ENCODE peak calls at places on chromosomes 2 and 18, in five cellular contexts. One of them, this sample, is unnamed. For H3K4me1, the result is how much of the 10 kb centered on the place peaks cover.

GRCh38 chr2:12950957-12951656 is 234.4 kb downstream of the TRIB2 start:
- DNase-seq in psoas muscle: no peak
- DNase-seq in upper lobe of right lung: no peak
- DNase-seq in mammary epithelial cell: no peak
- DNase-seq in Caco-2: no peak
- DNase-seq in this sample: no peak

GRCh38 chr2:44955593-44956449 is 14.3 kb downstream of the SIX3 start:
- DNase-seq in upper lobe of right lung: peak
- DNase-seq in Caco-2: peak
- DNase-seq in psoas muscle: peak
- DNase-seq in mammary epithelial cell: peak
- DNase-seq in this sample: peak

GRCh38 chr2:10257036-10257435 is 45.7 kb upstream of the HPCAL1 start:
- DNase-seq in mammary epithelial cell: no peak
- DNase-seq in upper lobe of right lung: no peak
- DNase-seq in psoas muscle: no peak
- DNase-seq in Caco-2: no peak
- DNase-seq in this sample: no peak

GRCh38 chr2:69138247-69138754 is 125.3 kb downstream of the ANTXR1 start:
- DNase-seq in upper lobe of right lung: no peak
- DNase-seq in Caco-2: no peak
- DNase-seq in psoas muscle: no peak
- DNase-seq in mammary epithelial cell: peak
- DNase-seq in this sample: no peak

GRCh38 chr2:59249441-59250330 is 1008.6 kb upstream of the FANCL start:
- DNase-seq in psoas muscle: no peak
- DNase-seq in upper lobe of right lung: no peak
- DNase-seq in Caco-2: no peak
- DNase-seq in mammary epithelial cell: no peak
- DNase-seq in this sample: no peak

GRCh38 chr2:21461754-21462153 is 338.0 kb downstream of the TDRD15 start:
- DNase-seq in Caco-2: no peak
- DNase-seq in mammary epithelial cell: no peak
- DNase-seq in upper lobe of right lung: no peak
- DNase-seq in psoas muscle: no peak
- DNase-seq in this sample: no peak

GRCh38 chr2:10097352-10098148 is 17.3 kb upstream of the CYS1 start:
- DNase-seq in psoas muscle: peak
- DNase-seq in mammary epithelial cell: peak
- DNase-seq in upper lobe of right lung: peak
- DNase-seq in Caco-2: peak
- DNase-seq in this sample: peak

GRCh38 chr2:74414913-74415761 is 6.3 kb downstream of the C2orf81 start:
- DNase-seq in upper lobe of right lung: peak
- DNase-seq in psoas muscle: peak
- DNase-seq in mammary epithelial cell: no peak
- DNase-seq in Caco-2: no peak
- DNase-seq in this sample: peak

GRCh38 chr18:58507881-58508280 is 121.0 kb downstream of the ALPK2 start:
- DNase-seq in psoas muscle: no peak
- DNase-seq in upper lobe of right lung: no peak
- DNase-seq in mammary epithelial cell: no peak
- DNase-seq in Caco-2: peak
- DNase-seq in this sample: no peak

GRCh38 chr2:232204457-232204931 is 174.1 kb upstream of the ALPP start:
- DNase-seq in mammary epithelial cell: no peak
- DNase-seq in psoas muscle: peak
- DNase-seq in Caco-2: peak
- DNase-seq in upper lobe of right lung: no peak
- DNase-seq in this sample: no peak

GRCh38 chr2:124193706-124194105 is 168.6 kb downstream of the CNTNAP5 start:
- DNase-seq in Caco-2: no peak
- DNase-seq in mammary epithelial cell: no peak
- DNase-seq in psoas muscle: no peak
- DNase-seq in upper lobe of right lung: no peak
- DNase-seq in this sample: no peak

GRCh38 chr18:24189007-24189528 is 50.2 kb downstream of the CABYR start:
- DNase-seq in upper lobe of right lung: no peak
- DNase-seq in psoas muscle: no peak
- DNase-seq in mammary epithelial cell: no peak
- DNase-seq in Caco-2: no peak
- DNase-seq in this sample: no peak

GRCh38 chr2:62785216-62785615 is 79.7 kb downstream of the EHBP1 start:
- DNase-seq in upper lobe of right lung: no peak
- DNase-seq in mammary epithelial cell: peak
- DNase-seq in Caco-2: no peak
- DNase-seq in psoas muscle: no peak
- DNase-seq in this sample: no peak

GRCh38 chr18:22466608-22467390 is 49.1 kb upstream of the CTAGE1 start:
- DNase-seq in mammary epithelial cell: peak
- DNase-seq in Caco-2: peak
- DNase-seq in upper lobe of right lung: no peak
- DNase-seq in psoas muscle: no peak
- DNase-seq in this sample: no peak

GRCh38 chr2:119707117-119708087 is 28.4 kb downstream of the TMEM177 start:
- DNase-seq in upper lobe of right lung: no peak
- DNase-seq in mammary epithelial cell: no peak
- DNase-seq in Caco-2: no peak
- DNase-seq in psoas muscle: no peak
- DNase-seq in this sample: no peak

GRCh38 chr2:137964066-137964858 is at the start of gene HNMT:
- DNase-seq in Caco-2: peak
- DNase-seq in upper lobe of right lung: peak
- DNase-seq in psoas muscle: peak
- DNase-seq in mammary epithelial cell: peak
- DNase-seq in this sample: peak

GRCh38 chr2:100059638-100060037 is 82.8 kb downstream of the AFF3 start:
- DNase-seq in upper lobe of right lung: no peak
- DNase-seq in mammary epithelial cell: no peak
- DNase-seq in Caco-2: no peak
- DNase-seq in psoas muscle: no peak
- DNase-seq in this sample: no peak
- H3K4me1 ChIP-seq in upper lobe of right lung: under half
- H3K4me1 ChIP-seq in mammary epithelial cell: under half
- H3K4me1 ChIP-seq in Caco-2: under half
- H3K4me1 ChIP-seq in psoas muscle: under half
- H3K4me1 ChIP-seq in this sample: under half

DNA sequence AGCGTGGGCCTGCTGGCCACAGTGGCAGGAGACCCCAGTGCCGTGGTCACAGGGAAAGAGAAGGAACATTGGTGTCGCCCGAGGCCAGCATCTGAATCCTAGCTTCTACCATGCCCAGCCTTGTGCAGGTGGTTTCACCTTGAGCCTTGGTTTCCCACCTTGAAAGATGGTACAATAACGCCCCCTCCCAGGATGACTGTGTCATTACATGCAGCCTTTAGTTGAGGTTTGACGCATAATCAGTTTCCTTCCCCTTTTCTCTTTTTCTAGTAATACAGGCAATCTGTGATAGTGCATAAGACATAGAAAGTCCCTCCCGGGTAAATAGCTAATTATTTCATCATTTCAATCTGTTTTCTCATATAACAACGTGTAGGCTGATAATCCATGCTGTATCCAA is 29.9 kb upstream of the ZNF407 start:
- DNase-seq in psoas muscle: no peak
- DNase-seq in mammary epithelial cell: no peak
- DNase-seq in Caco-2: no peak
- DNase-seq in upper lobe of right lung: no peak
- DNase-seq in this sample: no peak
- TF ChIP-seq CTCF in psoas muscle: no peak
- TF ChIP-seq CTCF in mammary epithelial cell: no peak
- TF ChIP-seq CTCF in Caco-2: no peak
- TF ChIP-seq CTCF in upper lobe of right lung: no peak
- TF ChIP-seq CTCF in this sample: no peak

DNA sequence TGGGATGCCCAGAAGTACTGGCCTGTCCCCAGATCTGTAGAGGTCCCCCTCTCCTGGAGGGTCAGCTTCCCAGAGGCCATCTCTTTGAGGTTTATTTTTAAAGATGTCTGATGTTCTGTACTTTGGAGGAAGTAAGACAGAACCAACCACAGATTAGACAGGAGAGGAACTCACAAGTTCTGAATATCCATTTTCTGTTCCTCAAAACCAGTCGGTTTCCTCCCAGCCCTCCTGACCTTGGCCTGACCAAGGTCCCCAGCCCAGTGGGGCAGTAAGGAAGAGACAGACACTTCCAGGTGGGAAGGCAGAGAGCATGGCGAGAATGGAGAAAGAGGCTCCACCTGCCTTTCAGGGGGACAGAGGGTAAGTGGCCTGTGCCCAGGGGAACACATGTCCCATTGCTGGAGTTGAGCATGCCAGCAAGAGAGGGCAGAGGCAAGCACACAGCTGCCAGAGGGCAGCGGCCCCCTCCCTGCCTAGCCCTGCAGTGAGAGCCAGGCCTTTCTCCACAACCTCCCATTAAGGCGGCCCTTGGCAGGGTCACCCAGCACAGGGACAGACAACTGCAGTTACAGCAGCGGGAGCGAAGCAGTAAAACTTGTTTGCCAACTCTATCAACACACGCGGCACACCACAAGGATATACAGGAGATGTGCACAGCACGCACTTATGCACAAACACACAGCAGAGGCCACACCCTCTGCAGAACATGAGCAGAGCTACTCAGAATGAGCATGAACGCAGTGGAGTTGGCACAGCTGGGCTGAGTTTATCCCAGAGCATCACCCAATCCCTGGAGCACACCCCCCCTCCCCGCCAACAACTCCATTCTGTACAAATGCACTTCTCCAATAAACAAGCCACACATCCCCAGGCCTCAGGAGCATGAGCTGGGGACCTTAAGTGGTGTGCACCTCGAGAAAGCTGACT is 18.5 kb upstream of the SEMA4C start:
- DNase-seq in mammary epithelial cell: peak
- DNase-seq in psoas muscle: no peak
- DNase-seq in Caco-2: peak
- DNase-seq in upper lobe of right lung: peak
- DNase-seq in this sample: no peak
- H3K4me1 ChIP-seq in mammary epithelial cell: under half
- H3K4me1 ChIP-seq in psoas muscle: under half
- H3K4me1 ChIP-seq in Caco-2: under half
- H3K4me1 ChIP-seq in upper lobe of right lung: half or more
- H3K4me1 ChIP-seq in this sample: under half

DNA sequence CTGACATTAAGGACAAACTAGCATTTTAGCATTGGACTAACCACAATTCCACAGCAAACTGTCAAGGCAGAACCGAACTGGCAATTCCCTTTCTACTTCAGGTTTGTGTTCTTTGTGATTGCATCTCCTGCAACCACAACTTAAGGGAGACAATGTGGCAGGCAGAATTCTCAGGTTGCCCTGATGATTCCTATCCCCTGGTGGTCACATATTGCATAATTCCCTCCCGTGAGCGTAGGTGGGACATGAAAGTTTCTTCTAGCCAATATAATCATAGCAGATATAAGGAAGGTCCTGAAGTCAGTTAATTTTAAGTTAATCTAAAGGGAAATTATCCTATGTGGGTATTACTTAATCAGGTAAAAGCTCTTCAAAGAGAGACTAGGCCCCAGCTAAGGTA is 45.8 kb upstream of the TNP1 start:
- DNase-seq in upper lobe of right lung: no peak
- DNase-seq in mammary epithelial cell: no peak
- DNase-seq in psoas muscle: no peak
- DNase-seq in Caco-2: no peak
- DNase-seq in this sample: no peak
- TF ChIP-seq CTCF in upper lobe of right lung: no peak
- TF ChIP-seq CTCF in mammary epithelial cell: no peak
- TF ChIP-seq CTCF in psoas muscle: no peak
- TF ChIP-seq CTCF in Caco-2: no peak
- TF ChIP-seq CTCF in this sample: no peak

DNA sequence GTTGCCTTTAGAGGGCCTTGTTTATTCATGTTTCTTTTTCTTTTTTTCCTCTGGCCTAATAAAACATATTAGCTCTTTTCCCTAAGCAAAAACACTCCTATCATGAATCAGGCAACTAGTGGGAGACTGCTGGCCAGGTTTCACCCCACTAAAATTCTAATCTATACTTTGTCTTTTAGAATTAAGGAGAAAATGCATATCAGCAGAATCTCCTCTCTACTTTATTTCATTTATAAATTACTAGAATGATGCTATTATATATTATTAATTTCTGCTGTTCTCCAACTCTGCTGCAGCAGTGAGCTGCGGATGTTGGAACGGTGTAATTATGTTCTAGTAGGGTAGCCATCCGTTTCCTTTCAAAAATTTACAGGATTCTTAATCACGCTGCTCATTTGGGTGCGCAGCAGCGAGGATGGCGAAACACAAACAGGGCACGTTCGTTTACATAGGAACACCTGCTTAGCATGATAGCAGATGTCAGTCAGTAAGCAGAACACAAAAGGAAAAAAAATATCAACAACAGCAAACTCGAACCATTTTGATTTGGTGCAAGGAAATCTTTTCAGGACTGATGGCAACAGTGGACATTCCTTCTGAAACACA is 30.5 kb downstream of the ZEB2 start:
- DNase-seq in upper lobe of right lung: no peak
- DNase-seq in psoas muscle: no peak
- DNase-seq in Caco-2: no peak
- DNase-seq in mammary epithelial cell: no peak
- DNase-seq in this sample: no peak
- H3K4me1 ChIP-seq in upper lobe of right lung: under half
- H3K4me1 ChIP-seq in psoas muscle: under half
- H3K4me1 ChIP-seq in Caco-2: under half
- H3K4me1 ChIP-seq in mammary epithelial cell: under half
- H3K4me1 ChIP-seq in this sample: under half

GRCh38 chr18:74062037-74062436 is 85.6 kb downstream of the FBXO15 start:
- DNase-seq in upper lobe of right lung: no peak
- DNase-seq in psoas muscle: no peak
- DNase-seq in mammary epithelial cell: no peak
- DNase-seq in Caco-2: no peak
- DNase-seq in this sample: no peak

GRCh38 chr18:74063552-74063951 is 84.1 kb downstream of the FBXO15 start:
- DNase-seq in mammary epithelial cell: no peak
- DNase-seq in psoas muscle: no peak
- DNase-seq in upper lobe of right lung: no peak
- DNase-seq in Caco-2: no peak
- DNase-seq in this sample: no peak

GRCh38 chr18:74064510-74064909 is 83.1 kb downstream of the FBXO15 start:
- DNase-seq in upper lobe of right lung: no peak
- DNase-seq in mammary epithelial cell: no peak
- DNase-seq in psoas muscle: no peak
- DNase-seq in Caco-2: no peak
- DNase-seq in this sample: no peak

GRCh38 chr18:74065366-74065765 is 82.3 kb downstream of the FBXO15 start:
- DNase-seq in upper lobe of right lung: no peak
- DNase-seq in Caco-2: no peak
- DNase-seq in mammary epithelial cell: no peak
- DNase-seq in psoas muscle: no peak
- DNase-seq in this sample: no peak

GRCh38 chr18:74063023-74063422 is 84.6 kb downstream of the FBXO15 start:
- DNase-seq in Caco-2: no peak
- DNase-seq in psoas muscle: no peak
- DNase-seq in upper lobe of right lung: no peak
- DNase-seq in mammary epithelial cell: no peak
- DNase-seq in this sample: no peak
- TF ChIP-seq CTCF in Caco-2: no peak
- TF ChIP-seq CTCF in psoas muscle: no peak
- TF ChIP-seq CTCF in upper lobe of right lung: no peak
- TF ChIP-seq CTCF in mammary epithelial cell: no peak
- TF ChIP-seq CTCF in this sample: no peak

GRCh38 chr2:129233166-129233565 is 746.3 kb upstream of the RAB6C start:
- DNase-seq in mammary epithelial cell: no peak
- DNase-seq in psoas muscle: no peak
- DNase-seq in Caco-2: no peak
- DNase-seq in upper lobe of right lung: no peak
- DNase-seq in this sample: no peak
- H3K4me1 ChIP-seq in mammary epithelial cell: under half
- H3K4me1 ChIP-seq in psoas muscle: under half
- H3K4me1 ChIP-seq in Caco-2: under half
- H3K4me1 ChIP-seq in upper lobe of right lung: under half
- H3K4me1 ChIP-seq in this sample: under half